ENCODE peak calls at places on chromosomes 4 and X, in eight cellular contexts. U is GM20000; E is CD8-positive, alpha-beta T cell; V is activated B cell treated with CpG ODN at 0.5 μM for 24 hours; X is MCF 10A; N is left lung; T is heart right ventricle; G is fibroblast of mammary gland. F is an unnamed sample.

GRCh38 chr4:159779716-159780115 is 676.8 kb downstream of the RAPGEF2 start:
- DNase-seq in U (no peak), E (no peak), V (no peak), X (no peak), N (no peak), T (no peak), G (no peak), F (no peak)

GRCh38 chr4:185480016-185480732 is 8.6 kb upstream of the CCDC110 start:
- DNase-seq in U (no peak), E (no peak), V (no peak), X (no peak), N (no peak), T (no peak), G (no peak), F (no peak)

GRCh38 chrX:42495139-42495538 is 282.8 kb downstream of the PPP1R2C start:
- DNase-seq in U (no peak), E (no peak), V (no peak), X (no peak), N (no peak), T (no peak), G (no peak), F (no peak)

GRCh38 chr4:175661437-175661836 is 150.6 kb downstream of the GPM6A start:
- DNase-seq in U (no peak), E (no peak), V (no peak), X (no peak), N (no peak), T (no peak), G (no peak), F (no peak)

GRCh38 chrX:152927858-152928760 is 30.2 kb downstream of the ZNF185 start:
- DNase-seq in U (no peak), E (no peak), V (no peak), X (no peak), N (no peak), T (no peak), G (no peak), F (no peak)

GRCh38 chrX:50698944-50699343 is 115.0 kb downstream of the SHROOM4 start:
- DNase-seq in U (no peak), E (no peak), V (no peak), X (no peak), N (no peak), T (no peak), G (no peak), F (no peak)

GRCh38 chrX:120536056-120536455 is 24.7 kb downstream of the CUL4B start:
- DNase-seq in U (no peak), E (no peak), V (no peak), X (no peak), N (no peak), T (no peak), G (no peak), F (no peak)

GRCh38 chr4:80507077-80507476 is 171.5 kb downstream of the CFAP299 start:
- DNase-seq in U (no peak), E (no peak), V (no peak), X (no peak), N (no peak), T (no peak), G (no peak), F (no peak)

GRCh38 chr4:11480683-11481082 is 52.0 kb upstream of the HS3ST1 start:
- DNase-seq in U (peak; percentile 10), E (no peak), V (no peak), X (peak; percentile 15), N (peak; percentile 72), T (peak; percentile 16), G (no peak), F (peak; percentile 91)

GRCh38 chrX:132045456-132045855 is 22.4 kb downstream of the STK26 start:
- DNase-seq in U (no peak), E (no peak), V (no peak), X (no peak), N (no peak), T (no peak), G (no peak), F (no peak)

GRCh38 chr4:15479913-15480185 is 10.2 kb downstream of the CC2D2A start:
- DNase-seq in U (no peak), E (no peak), V (no peak), X (no peak), N (no peak), T (no peak), G (peak; percentile 81), F (no peak)

GRCh38 chr4:40924096-40924792 is 174.5 kb downstream of the NSUN7 start:
- DNase-seq in U (peak; percentile 76), E (peak; percentile 43), V (peak; percentile 54), X (peak; percentile 69), N (peak; percentile 56), T (peak; percentile 35), G (peak; percentile 60), F (peak; percentile 65)

GRCh38 chr4:157221895-157222763 is 1.6 kb downstream of the GRIA2 start:
- DNase-seq in U (no peak), E (no peak), V (no peak), X (no peak), N (no peak), T (no peak), G (no peak), F (no peak)

GRCh38 chr4:143616771-143617170 is 83.7 kb downstream of the FREM3 start:
- DNase-seq in U (peak; percentile 19), E (no peak), V (no peak), X (peak; percentile 75), N (no peak), T (no peak), G (peak; percentile 87), F (no peak)

GRCh38 chrX:42694260-42694815 is 83.6 kb downstream of the PPP1R2C start:
- DNase-seq in U (no peak), E (no peak), V (no peak), X (peak; percentile 30), N (no peak), T (no peak), G (no peak), F (no peak)

GRCh38 chr4:138972956-138973819 is 42.4 kb upstream of the NOCT start:
- DNase-seq in U (no peak), E (no peak), V (no peak), X (no peak), N (no peak), T (no peak), G (no peak), F (no peak)

GRCh38 chr4:177159600-177159999 is 150.1 kb upstream of the NEIL3 start:
- DNase-seq in U (no peak), E (no peak), V (no peak), X (no peak), N (no peak), T (no peak), G (no peak), F (no peak)

DNA sequence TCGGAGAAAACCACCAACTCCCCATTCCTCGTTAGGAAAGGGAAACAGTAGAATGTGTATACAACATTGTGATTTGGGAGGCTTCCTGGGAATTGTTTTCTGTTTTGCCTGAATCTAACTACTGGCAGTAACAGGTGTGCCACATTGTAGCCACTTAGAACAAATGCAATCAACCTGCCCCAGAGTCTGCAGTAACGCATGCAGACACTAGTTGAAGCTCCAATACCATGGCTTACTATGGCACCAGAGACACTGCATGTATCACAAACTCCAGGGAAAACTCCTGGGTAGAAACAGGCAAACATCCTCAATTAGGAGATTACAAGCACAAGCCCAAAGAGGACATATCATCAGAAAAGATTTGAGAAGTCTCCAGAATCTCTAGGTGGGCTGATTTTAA is 154.2 kb upstream of the NEIL3 start:
- DNase-seq in U (no peak), E (no peak), V (no peak), X (peak; percentile 1), N (no peak), T (no peak), G (no peak), F (no peak)
- TF ChIP-seq CTCF in U (no peak), E (no peak), V (no peak), X (no peak), N (no peak), T (no peak), G (no peak), F (no peak)

GRCh38 chr4:76950846-76951321 is 1.3 kb downstream of the SEPTIN11 start:
- DNase-seq in U (peak; percentile 37), E (no peak), V (no peak), X (peak; percentile 47), N (no peak), T (peak; percentile 16), G (peak; percentile 42), F (no peak)

GRCh38 chr4:76950052-76950845 is 697 bp downstream of the SEPTIN11 start:
- DNase-seq in U (peak; percentile 61), E (peak; percentile 23), V (peak; percentile 40), X (peak; percentile 36), N (peak; percentile 62), T (peak; percentile 33), G (peak; percentile 48), F (no peak)

GRCh38 chr4:76948441-76949292 is 885 bp upstream of the SEPTIN11 start:
- DNase-seq in U (peak; percentile 91), E (peak; percentile 40), V (peak; percentile 56), X (peak; percentile 74), N (peak; percentile 83), T (peak; percentile 77), G (peak; percentile 65), F (peak; percentile 53)

GRCh38 chr4:76949293-76950051 is at the start of gene SEPTIN11:
- DNase-seq in U (peak; percentile 98), E (peak; percentile 78), V (peak; percentile 77), X (peak; percentile 93), N (peak; percentile 91), T (peak; percentile 95), G (peak; percentile 90), F (peak; percentile 74)

GRCh38 chr4:76947369-76947768 is 2.2 kb upstream of the SEPTIN11 start:
- DNase-seq in U (no peak), E (no peak), V (no peak), X (no peak), N (no peak), T (no peak), G (no peak), F (no peak)
- TF ChIP-seq CTCF in U (no peak), E (no peak), V (no peak), X (no peak), N (no peak), T (no peak), G (no peak), F (no peak)

DNA sequence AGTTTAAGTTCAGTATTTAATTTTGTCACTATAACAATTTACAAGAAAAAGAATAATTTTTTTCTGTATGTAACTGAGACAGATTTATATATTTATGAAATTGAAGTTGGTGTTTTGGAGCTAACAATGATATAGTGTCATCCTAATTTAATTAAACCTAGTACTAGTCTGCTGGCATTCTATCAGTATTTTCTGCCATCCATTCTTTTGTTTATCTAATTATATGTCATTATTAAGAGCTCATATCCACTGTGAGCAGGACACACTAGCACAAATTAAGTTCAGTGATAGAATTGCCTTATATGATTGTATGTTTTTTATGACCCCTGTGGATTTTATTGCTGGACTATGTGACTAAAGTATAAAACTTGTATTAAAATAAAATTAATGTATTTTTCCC is 996.5 kb downstream of the CCSER1 start:
- DNase-seq in U (no peak), E (no peak), V (no peak), X (no peak), N (no peak), T (no peak), G (no peak), F (no peak)
- TF ChIP-seq CTCF in U (no peak), E (no peak), V (no peak), X (no peak), N (no peak), T (no peak), G (no peak), F (no peak)

DNA sequence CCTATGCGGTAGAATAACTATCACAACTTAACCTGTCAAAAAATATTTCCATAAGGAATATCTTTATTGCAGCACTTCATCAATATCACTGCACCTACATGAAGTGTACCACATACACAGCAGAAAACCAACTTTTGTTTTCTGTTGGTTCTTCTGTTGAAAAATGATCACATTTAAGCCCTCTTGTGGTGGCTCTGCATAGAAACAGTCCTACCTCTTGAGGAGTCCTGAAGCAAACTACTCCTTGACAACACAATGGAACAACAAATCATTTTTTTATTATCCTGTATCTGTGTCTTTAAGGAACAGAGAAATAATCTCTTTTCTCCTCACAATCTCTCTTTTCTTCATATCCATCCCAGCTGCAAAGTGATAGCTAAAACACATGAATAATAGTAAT is 39.8 kb upstream of the ATOH1 start:
- DNase-seq in U (peak; percentile 25), E (no peak), V (no peak), X (peak; percentile 45), N (no peak), T (no peak), G (peak; percentile 9), F (no peak)
- TF ChIP-seq CTCF in U (peak; percentile 1), E (no peak), V (no peak), X (peak; percentile 34), N (peak; percentile 27), T (no peak), G (peak; percentile 43), F (peak; percentile 13)

F was measured in CD14-positive monocyte.